ENCODE peak calls at places on chromosomes 13 and 19, in five cellular contexts. W, B, K, Y and L are unnamed samples.
A peak's percentile ranks its signal among the peaks of the same experiment; 100 is the strongest.

GRCh38 chr13:97223711-97224461 is 1.8 kb downstream of the MBNL2 start:
- DNase-seq in W (no peak), B (peak; percentile 85), K (peak; percentile 80), Y (peak; percentile 56), L (peak; percentile 29)

GRCh38 chr19:47239610-47240296 is 8.8 kb upstream of the BBC3 start:
- DNase-seq in W (no peak), B (peak; percentile 69), K (peak; percentile 66), Y (peak; percentile 65), L (peak; percentile 40)

GRCh38 chr19:55437410-55437809 is 5.7 kb downstream of the SHISA7 start:
- DNase-seq in W (no peak), B (peak; percentile 83), K (no peak), Y (peak; percentile 60), L (peak; percentile 52)

GRCh38 chr19:13095934-13096890 is 6.4 kb downstream of the LYL1 start:
- DNase-seq in W (no peak), B (peak; percentile 65), K (peak; percentile 59), Y (no peak), L (no peak)

GRCh38 chr13:68428292-68428691 is 1198.2 kb upstream of the PCDH9 start:
- DNase-seq in W (no peak), B (no peak), K (no peak), Y (no peak), L (no peak)

GRCh38 chr19:30132312-30133075 is 190.5 kb downstream of the URI1 start:
- DNase-seq in W (no peak), B (no peak), K (no peak), Y (no peak), L (no peak)

GRCh38 chr13:78334059-78334458 is 269.3 kb downstream of the POU4F1 start:
- DNase-seq in W (no peak), B (no peak), K (no peak), Y (no peak), L (no peak)

GRCh38 chr13:109114991-109115390 is 485.6 kb downstream of the MYO16 start:
- DNase-seq in W (no peak), B (no peak), K (no peak), Y (no peak), L (no peak)

GRCh38 chr19:7349961-7350711 is 1.4 kb downstream of the ARHGEF18 start:
- DNase-seq in W (no peak), B (no peak), K (no peak), Y (no peak), L (no peak)

GRCh38 chr13:27822873-27823311 is 30.6 kb downstream of the GSX1 start:
- DNase-seq in W (no peak), B (no peak), K (no peak), Y (no peak), L (no peak)

GRCh38 chr19:40948580-40949299 is 42.3 kb upstream of the CYP2B6 start:
- DNase-seq in W (no peak), B (no peak), K (no peak), Y (no peak), L (no peak)

GRCh38 chr19:7494416-7495098 is 5.7 kb upstream of the PEX11G start:
- DNase-seq in W (no peak), B (no peak), K (no peak), Y (peak; percentile 74), L (peak; percentile 48)

GRCh38 chr13:50198508-50198907 is 183.3 kb downstream of the KCNRG start:
- DNase-seq in W (no peak), B (no peak), K (no peak), Y (no peak), L (no peak)

GRCh38 chr13:56528040-56528760 is 612.5 kb upstream of the PRR20A start:
- DNase-seq in W (no peak), B (no peak), K (no peak), Y (no peak), L (no peak)

GRCh38 chr13:28097503-28097902 is 2.9 kb downstream of the FLT3 start:
- DNase-seq in W (no peak), B (no peak), K (no peak), Y (no peak), L (no peak)

GRCh38 chr19:611506-611869 is 21.8 kb downstream of the HCN2 start:
- DNase-seq in W (no peak), B (no peak), K (no peak), Y (no peak), L (no peak)

GRCh38 chr13:113735194-113735593 is 23.8 kb upstream of the TMEM255B start:
- DNase-seq in W (no peak), B (no peak), K (no peak), Y (no peak), L (no peak)

GRCh38 chr13:77563110-77563509 is 27.6 kb downstream of the SCEL start:
- DNase-seq in W (no peak), B (peak; percentile 56), K (no peak), Y (no peak), L (no peak)

GRCh38 chr19:45443462-45444317 is 20.0 kb upstream of the ERCC1 start:
- DNase-seq in W (peak; percentile 95), B (peak; percentile 98), K (peak; percentile 96), Y (peak; percentile 98), L (peak; percentile 97)

GRCh38 chr19:4062576-4063368 is 3.9 kb downstream of the ZBTB7A start:
- DNase-seq in W (no peak), B (no peak), K (no peak), Y (peak; percentile 55), L (no peak)

GRCh38 chr13:28528848-28529247 is 33.9 kb upstream of the FLT1 start:
- DNase-seq in W (no peak), B (no peak), K (no peak), Y (no peak), L (no peak)

GRCh38 chr13:50668882-50669281 is 174.6 kb downstream of the DLEU7 start:
- DNase-seq in W (no peak), B (no peak), K (no peak), Y (no peak), L (no peak)

GRCh38 chr13:40920826-40921225 is 98.3 kb downstream of the ELF1 start:
- DNase-seq in W (no peak), B (no peak), K (no peak), Y (no peak), L (no peak)

GRCh38 chr13:26590379-26590778 is 32.9 kb downstream of the WASF3 start:
- DNase-seq in W (no peak), B (no peak), K (no peak), Y (no peak), L (no peak)

GRCh38 chr13:30572859-30573275 is 44.9 kb upstream of the USPL1 start:
- DNase-seq in W (no peak), B (peak; percentile 34), K (no peak), Y (no peak), L (no peak)

GRCh38 chr19:40392894-40393517 is 3.0 kb upstream of the HIPK4 start:
- DNase-seq in W (no peak), B (peak; percentile 41), K (no peak), Y (no peak), L (no peak)

GRCh38 chr19:49767967-49768581 is 1.3 kb downstream of the AP2A1 start:
- DNase-seq in W (no peak), B (no peak), K (no peak), Y (no peak), L (no peak)

GRCh38 chr19:16141043-16141442 is 2.4 kb upstream of the HSH2D start:
- DNase-seq in W (no peak), B (no peak), K (no peak), Y (no peak), L (no peak)

GRCh38 chr19:54188224-54188871 is 1.0 kb downstream of the MBOAT7 start:
- DNase-seq in W (no peak), B (peak; percentile 79), K (peak; percentile 43), Y (no peak), L (no peak)

GRCh38 chr19:44657211-44657921 is 13.7 kb downstream of the PVR start:
- DNase-seq in W (peak; percentile 42), B (peak; percentile 78), K (peak; percentile 45), Y (peak; percentile 81), L (peak; percentile 59)

GRCh38 chr19:5398693-5399057 is 56.5 kb upstream of the ZNRF4 start:
- DNase-seq in W (no peak), B (no peak), K (no peak), Y (no peak), L (no peak)

GRCh38 chr19:5396963-5397362 is 56.4 kb upstream of the PTPRS start:
- DNase-seq in W (no peak), B (no peak), K (no peak), Y (no peak), L (no peak)

GRCh38 chr19:5395996-5396939 is 55.7 kb upstream of the PTPRS start:
- DNase-seq in W (no peak), B (no peak), K (no peak), Y (no peak), L (no peak)

GRCh38 chr19:5395541-5395940 is 54.9 kb upstream of the PTPRS start:
- DNase-seq in W (no peak), B (no peak), K (no peak), Y (no peak), L (no peak)

GRCh38 chr19:5397804-5398692 is 57.2 kb upstream of the ZNRF4 start:
- DNase-seq in W (no peak), B (peak; percentile 43), K (no peak), Y (no peak), L (no peak)
- TF ChIP-seq CTCF in W (no peak), B (no peak), K (no peak), Y (no peak), L (no peak)

DNA sequence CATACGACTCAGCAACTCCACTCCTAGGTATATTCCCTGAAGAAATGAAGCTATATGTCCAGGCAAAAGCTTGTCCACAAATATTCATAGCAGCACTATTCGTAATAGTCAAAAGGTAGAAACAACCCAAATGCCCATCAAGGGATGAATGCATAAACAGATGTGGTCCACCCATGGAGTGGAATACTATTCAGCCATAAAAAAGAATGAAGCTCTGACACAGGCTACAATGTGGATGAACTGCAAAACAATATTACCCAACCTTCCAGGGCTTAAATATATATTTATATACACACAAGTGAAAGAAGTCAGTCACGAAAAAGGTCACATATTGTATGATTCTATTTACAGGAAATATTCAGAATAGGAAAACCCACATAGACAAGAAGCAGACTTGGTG is 19.7 kb downstream of the RFX2 start:
- DNase-seq in W (no peak), B (no peak), K (no peak), Y (no peak), L (no peak)
- H3K4me1 ChIP-seq in W (peaks cover 72% of the 10 kb centered on the region), B (peaks cover 35% of the 10 kb centered on the region), K (no peaks in the 10 kb centered on the region), Y (peaks cover 2% of the 10 kb centered on the region), L (peaks cover 54% of the 10 kb centered on the region)

GRCh38 chr13:24050292-24050711 is 110.2 kb upstream of the SPATA13 start:
- DNase-seq in W (no peak), B (no peak), K (peak; percentile 64), Y (no peak), L (peak; percentile 36)
- H3K4me3 ChIP-seq in W (no peak overlapping the region), B (no peak overlapping the region), K (no peak overlapping the region), Y (no peak overlapping the region), L (no peak overlapping the region)

GRCh38 chr19:42697884-42698283 is 42.4 kb downstream of the PSG3 start:
- DNase-seq in W (no peak), B (no peak), K (no peak), Y (no peak), L (no peak)

GRCh38 chr19:42695811-42696503 is 44.3 kb downstream of the PSG3 start:
- DNase-seq in W (no peak), B (no peak), K (no peak), Y (no peak), L (no peak)

DNA sequence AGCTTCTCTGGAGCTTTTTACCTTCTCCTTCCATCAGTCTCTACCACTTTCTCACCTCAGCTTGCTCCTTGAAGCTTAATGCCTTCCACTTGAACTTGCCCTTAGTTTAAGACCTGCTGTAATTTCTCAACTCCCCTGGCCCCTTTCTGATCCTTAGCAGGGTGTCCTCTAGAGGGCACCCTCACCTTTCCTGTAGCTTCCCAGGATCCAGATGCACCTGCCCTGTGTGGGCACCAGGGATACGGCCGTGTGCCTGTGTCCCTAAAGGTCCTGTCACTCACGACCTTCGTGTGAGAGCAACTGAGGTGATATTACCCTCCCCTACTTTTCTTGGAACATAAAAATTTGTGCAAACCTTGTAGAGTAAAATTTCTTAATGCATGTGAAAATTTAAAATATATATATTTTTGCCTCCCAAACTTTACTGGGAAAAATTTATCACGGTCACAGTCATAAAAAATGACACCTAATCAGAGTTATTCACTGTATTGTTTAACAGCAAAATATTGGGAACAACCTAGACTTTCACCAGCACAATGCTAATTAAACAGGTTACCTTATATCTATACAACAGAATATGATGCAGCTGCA is 46.4 kb downstream of the PSG3 start:
- DNase-seq in W (no peak), B (no peak), K (no peak), Y (no peak), L (no peak)
- TF ChIP-seq CTCF in W (no peak), B (no peak), K (no peak), Y (no peak), L (peak; percentile 38)